ENCODE peak calls at places on chromosomes 11 and 22, in ten cellular contexts. Q is lower lobe of right lung, V is PC-3, I is fibroblast of lung, D is endothelial cell of umbilical vein, A is tibial artery, C is IMR-90, Z is psoas muscle, B is cardiac muscle cell, R is AG04450. P is an unnamed sample.

GRCh38 chr11:69300124-69301032 is 6.4 kb downstream of the MYEOV start:
- DNase-seq in Q (no peak), V (peak), I (peak), D (no peak), A (no peak), C (peak), Z (no peak), B (no peak), R (no peak), P (peak)

GRCh38 chr11:123168236-123168635 is 26.8 kb downstream of the CLMP start:
- DNase-seq in Q (no peak), V (no peak), I (no peak), D (no peak), A (no peak), C (no peak), Z (no peak), B (peak), R (no peak), P (no peak)

GRCh38 chr22:36954251-36955014 is 41.0 kb downstream of the CSF2RB start:
- DNase-seq in Q (no peak), V (no peak), I (no peak), D (no peak), A (no peak), C (no peak), Z (no peak), B (peak), R (no peak), P (no peak)

GRCh38 chr22:23364389-23364788 is 184.1 kb downstream of the BCR start:
- DNase-seq in Q (no peak), V (no peak), I (no peak), D (no peak), A (no peak), C (no peak), Z (no peak), B (no peak), R (no peak), P (no peak)

GRCh38 chr11:17135934-17136683 is 58.6 kb upstream of the RPS13 start:
- DNase-seq in Q (no peak), V (no peak), I (no peak), D (peak), A (no peak), C (no peak), Z (no peak), B (no peak), R (no peak), P (no peak)

GRCh38 chr11:124405611-124406010 is 6.8 kb upstream of the OR8B3 start:
- DNase-seq in Q (no peak), V (no peak), I (peak), D (peak), A (no peak), C (peak), Z (no peak), B (no peak), R (no peak), P (no peak)

GRCh38 chr22:23292453-23293350 is 112.4 kb downstream of the BCR start:
- DNase-seq in Q (no peak), V (no peak), I (no peak), D (no peak), A (no peak), C (no peak), Z (no peak), B (no peak), R (no peak), P (no peak)

GRCh38 chr22:20114506-20115475 is 1.1 kb upstream of the RANBP1 start:
- DNase-seq in Q (peak), V (no peak), I (no peak), D (no peak), A (no peak), C (no peak), Z (peak), B (no peak), R (no peak), P (no peak)

GRCh38 chr11:7351228-7351627 is 99.5 kb downstream of the SYT9 start:
- DNase-seq in Q (peak), V (no peak), I (no peak), D (no peak), A (no peak), C (no peak), Z (no peak), B (no peak), R (no peak), P (no peak)

GRCh38 chr11:98036810-98037209 is 983.9 kb upstream of the CNTN5 start:
- DNase-seq in Q (no peak), V (no peak), I (no peak), D (no peak), A (no peak), C (no peak), Z (no peak), B (peak), R (no peak), P (no peak)

GRCh38 chr11:133842730-133843129 is 2.6 kb downstream of the SPATA19 start:
- DNase-seq in Q (no peak), V (no peak), I (no peak), D (no peak), A (no peak), C (no peak), Z (no peak), B (no peak), R (no peak), P (no peak)

GRCh38 chr22:22460060-22460459 is 48.5 kb downstream of the ZNF280B start:
- DNase-seq in Q (no peak), V (no peak), I (no peak), D (no peak), A (no peak), C (no peak), Z (no peak), B (no peak), R (no peak), P (no peak)

GRCh38 chr11:102230911-102231310 is 86.4 kb upstream of the BIRC3 start:
- DNase-seq in Q (no peak), V (no peak), I (no peak), D (no peak), A (no peak), C (no peak), Z (no peak), B (no peak), R (no peak), P (no peak)

GRCh38 chr11:119106564-119107537 is at the start of gene C2CD2L:
- DNase-seq in Q (peak), V (peak), I (peak), D (peak), A (peak), C (peak), Z (peak), B (peak), R (peak), P (peak)

GRCh38 chr22:23380911-23381310 is 199.2 kb downstream of the IGLL1 start:
- DNase-seq in Q (no peak), V (no peak), I (no peak), D (no peak), A (no peak), C (no peak), Z (no peak), B (no peak), R (no peak), P (no peak)

GRCh38 chr11:100785148-100785983 is 98.3 kb downstream of the ARHGAP42 start:
- DNase-seq in Q (peak), V (no peak), I (no peak), D (no peak), A (no peak), C (no peak), Z (no peak), B (peak), R (no peak), P (no peak)

GRCh38 chr11:19683141-19683805 is 29.4 kb upstream of the NAV2 start:
- DNase-seq in Q (no peak), V (no peak), I (no peak), D (peak), A (peak), C (no peak), Z (peak), B (no peak), R (no peak), P (peak)

GRCh38 chr11:69213315-69213714 is 57.6 kb downstream of the SMIM38 start:
- DNase-seq in Q (no peak), V (no peak), I (no peak), D (no peak), A (peak), C (peak), Z (no peak), B (no peak), R (no peak), P (no peak)

GRCh38 chr11:77060234-77060633 is 6.5 kb upstream of the CAPN5 start:
- DNase-seq in Q (no peak), V (no peak), I (no peak), D (no peak), A (peak), C (no peak), Z (no peak), B (no peak), R (no peak), P (no peak)

GRCh38 chr11:8262552-8263108 is 1.0 kb downstream of the LMO1 start:
- DNase-seq in Q (peak), V (peak), I (peak), D (peak), A (peak), C (peak), Z (peak), B (peak), R (peak), P (peak)

GRCh38 chr11:15662285-15662684 is 547.6 kb downstream of the INSC start:
- DNase-seq in Q (no peak), V (peak), I (no peak), D (no peak), A (no peak), C (no peak), Z (no peak), B (no peak), R (no peak), P (no peak)

GRCh38 chr22:21989049-21989448 is 6.5 kb upstream of the TOP3B start:
- DNase-seq in Q (no peak), V (no peak), I (no peak), D (no peak), A (no peak), C (no peak), Z (no peak), B (no peak), R (no peak), P (no peak)

GRCh38 chr11:15923169-15923568 is 433.2 kb downstream of the SOX6 start:
- DNase-seq in Q (no peak), V (no peak), I (no peak), D (no peak), A (no peak), C (no peak), Z (no peak), B (no peak), R (no peak), P (no peak)

GRCh38 chr11:128902515-128903066 is 11.4 kb downstream of the KCNJ5 start:
- DNase-seq in Q (no peak), V (no peak), I (peak), D (no peak), A (no peak), C (peak), Z (no peak), B (no peak), R (no peak), P (peak)

GRCh38 chr11:30107899-30108298 is 91.1 kb upstream of the KCNA4 start:
- DNase-seq in Q (no peak), V (peak), I (peak), D (no peak), A (no peak), C (peak), Z (no peak), B (peak), R (no peak), P (peak)

GRCh38 chr11:46475041-46475925 is 83.7 kb upstream of the CHRM4 start:
- DNase-seq in Q (no peak), V (no peak), I (no peak), D (no peak), A (no peak), C (no peak), Z (no peak), B (no peak), R (no peak), P (no peak)

GRCh38 chr22:39446239-39446721 is 10.5 kb upstream of the MGAT3 start:
- DNase-seq in Q (no peak), V (no peak), I (no peak), D (no peak), A (no peak), C (no peak), Z (no peak), B (no peak), R (no peak), P (no peak)
- TF ChIP-seq CTCF in Q (no peak), V (no peak), I (no peak), D (no peak), A (no peak), C (no peak), Z (no peak), B (no peak), R (no peak), P (no peak)

GRCh38 chr11:130802567-130802966 is 113.7 kb downstream of the SNX19 start:
- DNase-seq in Q (no peak), V (no peak), I (no peak), D (no peak), A (no peak), C (no peak), Z (no peak), B (no peak), R (no peak), P (no peak)

GRCh38 chr11:130798801-130799200 is 117.5 kb downstream of the SNX19 start:
- DNase-seq in Q (no peak), V (no peak), I (peak), D (no peak), A (no peak), C (no peak), Z (no peak), B (no peak), R (no peak), P (peak)

GRCh38 chr11:130796828-130797227 is 119.5 kb downstream of the SNX19 start:
- DNase-seq in Q (no peak), V (no peak), I (no peak), D (no peak), A (no peak), C (no peak), Z (no peak), B (no peak), R (no peak), P (no peak)

GRCh38 chr11:130801287-130802146 is 114.8 kb downstream of the SNX19 start:
- DNase-seq in Q (no peak), V (peak), I (peak), D (no peak), A (no peak), C (peak), Z (no peak), B (no peak), R (no peak), P (peak)

DNA sequence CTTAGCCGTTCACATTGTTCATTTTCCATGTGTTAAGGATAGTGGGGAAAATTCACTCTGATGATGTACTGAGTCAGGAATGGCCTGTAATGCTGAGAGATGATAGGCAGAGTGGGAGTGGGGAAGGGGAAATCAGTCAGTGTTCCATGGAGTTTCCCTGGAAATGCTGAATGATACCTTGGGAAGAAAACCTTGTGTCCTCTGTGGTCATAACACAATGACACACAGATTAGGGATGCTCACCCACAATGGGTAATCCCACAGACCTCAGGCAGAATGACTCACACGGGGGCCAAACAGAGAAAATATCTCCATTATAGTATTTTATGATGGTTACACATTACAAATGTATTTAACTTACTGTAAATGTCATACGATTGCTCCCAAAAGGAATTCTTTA is 118.0 kb downstream of the SNX19 start:
- DNase-seq in Q (no peak), V (peak), I (peak), D (no peak), A (no peak), C (peak), Z (no peak), B (peak), R (peak), P (peak)
- H3K4me3 ChIP-seq in Q (no peak), V (no peak), I (no peak), D (no peak), A (no peak), C (no peak), Z (no peak), B (no peak), R (no peak), P (no peak)

DNA sequence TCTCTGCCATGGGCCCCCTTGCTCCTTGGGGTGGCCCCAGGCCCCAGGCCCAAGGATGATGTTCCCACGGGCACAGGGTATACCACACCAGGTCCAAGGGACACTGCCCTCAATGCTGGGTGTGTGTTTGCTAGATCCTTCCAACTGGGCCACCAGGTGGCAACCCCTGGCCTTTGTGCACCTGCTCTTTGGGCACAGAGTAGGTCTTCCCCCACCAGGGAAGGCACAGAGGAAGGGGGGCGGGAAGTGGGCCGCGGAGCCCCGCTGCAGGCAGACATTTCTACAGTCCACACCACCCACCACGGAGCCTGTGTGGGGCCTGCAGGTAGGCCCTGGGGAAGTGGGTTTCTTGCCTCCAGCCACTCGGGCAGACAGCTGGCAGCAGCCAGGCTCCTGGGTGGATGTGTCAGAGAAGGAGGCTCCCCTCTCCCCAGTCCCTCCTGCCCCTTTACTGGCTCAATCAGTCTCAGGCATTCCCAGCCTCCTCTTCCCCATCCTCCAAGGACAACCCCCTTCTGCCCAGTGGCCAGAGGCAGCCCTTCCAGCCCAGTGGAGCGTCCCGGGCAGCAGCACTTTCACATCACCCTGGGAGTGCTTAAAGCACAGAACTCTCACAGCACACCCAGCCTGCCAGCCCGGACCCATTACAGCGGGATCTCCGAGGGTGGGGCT is 21.6 kb downstream of the MAFF start:
- DNase-seq in Q (no peak), V (no peak), I (no peak), D (no peak), A (no peak), C (no peak), Z (no peak), B (no peak), R (no peak), P (no peak)
- TF ChIP-seq CTCF in Q (no peak), V (peak), I (no peak), D (no peak), A (no peak), C (no peak), Z (no peak), B (no peak), R (no peak), P (no peak)

GRCh38 chr11:13963949-13964770 is 1.6 kb downstream of the SPON1 start:
- DNase-seq in Q (peak), V (peak), I (no peak), D (no peak), A (peak), C (no peak), Z (no peak), B (no peak), R (no peak), P (no peak)
- H3K4me3 ChIP-seq in Q (peak), V (peak), I (peak), D (no peak), A (peak), C (no peak), Z (peak), B (peak), R (no peak), P (no peak)

GRCh38 chr11:43925063-43925931 is 17.1 kb upstream of the C11orf96 start:
- DNase-seq in Q (no peak), V (no peak), I (peak), D (peak), A (peak), C (peak), Z (no peak), B (no peak), R (no peak), P (no peak)

GRCh38 chr11:43922974-43923326 is 19.5 kb upstream of the C11orf96 start:
- DNase-seq in Q (no peak), V (no peak), I (no peak), D (no peak), A (peak), C (no peak), Z (no peak), B (no peak), R (no peak), P (no peak)

GRCh38 chr11:43923327-43924111 is 18.9 kb upstream of the C11orf96 start:
- DNase-seq in Q (no peak), V (peak), I (peak), D (peak), A (peak), C (peak), Z (peak), B (peak), R (peak), P (peak)

GRCh38 chr11:43925932-43926505 is 16.4 kb upstream of the C11orf96 start:
- DNase-seq in Q (no peak), V (no peak), I (no peak), D (peak), A (peak), C (no peak), Z (peak), B (no peak), R (no peak), P (no peak)

DNA sequence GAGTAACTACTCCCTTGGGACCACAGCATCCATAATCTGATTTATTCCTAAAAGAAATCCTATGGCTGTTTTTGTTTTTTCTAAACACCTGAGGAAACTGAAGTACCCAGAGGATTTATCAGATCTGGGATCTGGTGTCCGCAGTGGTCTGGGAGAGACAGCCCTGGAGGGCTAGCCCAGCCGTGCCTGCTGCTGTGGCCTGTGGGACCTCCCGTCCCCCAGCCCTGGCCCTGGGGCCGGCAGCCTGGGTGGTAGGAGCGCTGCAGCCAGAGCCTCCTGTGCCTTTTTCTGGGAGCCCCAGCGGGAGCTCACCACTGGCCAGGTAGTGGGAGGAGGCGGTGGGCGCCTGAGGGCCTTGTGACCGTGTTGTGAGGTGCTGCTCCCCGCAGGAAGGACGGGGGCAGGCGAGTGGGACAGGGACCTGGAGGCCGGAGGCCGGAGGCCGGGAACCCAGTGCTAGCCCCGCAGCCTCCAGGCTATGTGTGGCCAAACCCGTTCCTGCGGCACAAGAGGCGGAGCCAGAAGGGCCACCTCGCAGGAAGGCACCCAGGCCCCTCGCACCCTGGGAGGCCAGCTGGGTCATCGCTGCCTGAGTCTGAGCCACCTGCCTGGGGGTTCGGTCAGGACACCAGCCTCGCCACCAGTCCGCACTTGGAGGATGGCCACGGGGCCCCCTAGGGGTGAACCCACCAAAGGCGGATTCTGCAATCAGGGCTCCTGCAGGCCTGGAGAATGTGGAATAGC is 18.2 kb upstream of the C11orf96 start:
- DNase-seq in Q (no peak), V (no peak), I (no peak), D (no peak), A (peak), C (no peak), Z (peak), B (no peak), R (no peak), P (no peak)
- TF ChIP-seq CTCF in Q (no peak), V (no peak), I (no peak), D (peak), A (no peak), C (no peak), Z (peak), B (peak), R (peak), P (no peak)

GRCh38 chr22:26168199-26168915 is 905 bp upstream of the SEZ6L start:
- DNase-seq in Q (no peak), V (no peak), I (no peak), D (no peak), A (no peak), C (no peak), Z (no peak), B (no peak), R (no peak), P (no peak)

GRCh38 chr22:26168934-26169311 is 339 bp upstream of the SEZ6L start:
- DNase-seq in Q (no peak), V (no peak), I (peak), D (no peak), A (no peak), C (no peak), Z (no peak), B (no peak), R (no peak), P (no peak)

GRCh38 chr22:26169312-26170111 is at the start of gene SEZ6L:
- DNase-seq in Q (peak), V (no peak), I (peak), D (no peak), A (peak), C (no peak), Z (peak), B (no peak), R (no peak), P (no peak)

GRCh38 chr22:26170795-26171194 is 1.5 kb downstream of the SEZ6L start:
- DNase-seq in Q (no peak), V (no peak), I (no peak), D (no peak), A (no peak), C (no peak), Z (no peak), B (no peak), R (no peak), P (no peak)

DNA sequence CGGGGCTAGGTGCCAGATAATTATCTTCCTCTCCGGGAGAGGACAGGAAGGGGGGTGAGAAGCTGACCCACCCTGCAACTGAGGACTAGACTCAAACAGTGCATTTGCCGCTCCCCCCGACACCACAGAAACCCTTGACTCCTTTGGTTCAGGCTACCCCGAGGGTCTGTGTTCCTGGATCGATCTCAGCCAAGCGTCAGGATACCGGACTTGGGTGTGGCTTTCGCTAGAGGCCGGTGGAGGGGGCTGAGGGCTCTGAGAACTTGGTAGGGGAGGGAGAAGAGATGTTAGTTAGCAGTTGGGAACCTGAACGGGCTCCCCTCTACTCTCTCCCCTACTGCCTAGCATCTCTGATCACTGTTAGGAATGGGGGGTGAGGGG is 840 bp downstream of the SEZ6L start:
- DNase-seq in Q (no peak), V (no peak), I (no peak), D (no peak), A (no peak), C (no peak), Z (no peak), B (no peak), R (no peak), P (no peak)
- H3K4me3 ChIP-seq in Q (peak), V (no peak), I (no peak), D (no peak), A (peak), C (no peak), Z (peak), B (peak), R (no peak), P (no peak)

P was measured in fibroblast of mammary gland.